ENCODE peak calls at places on chromosomes 3 and 15, in ten cellular contexts. A is T-cell; O is left colon; B is RWPE2; Z is aorta; V is stimulated activated naive CD8-positive, alpha-beta T cell treated with anti-CD3 and anti-CD28 coated beads, Interleukin-15, amount 100 ng/mL, for 72 hours; X is activated CD8-positive, alpha-beta memory T cell treated with anti-CD3 and anti-CD28 coated beads, Interleukin-2, amount 10 ng/mL, durations not matched to agents 7 days and 5 days; H is activated naive CD4-positive, alpha-beta T cell treated with anti-CD3 and anti-CD28 coated beads, Interleukin-2, amount 50 U/mL, for 72 hours; F is upper lobe of right lung; J is T-helper 17 cell. L is an unnamed sample.

GRCh38 chr15:83565553-83566159 is 88.3 kb upstream of the ADAMTSL3 start:
- ATAC-seq in A (no peak), O (no peak), B (peak; percentile 58), Z (no peak), V (no peak), X (no peak), H (no peak), F (no peak), J (no peak), L (no peak)

GRCh38 chr3:125381314-125381713 is 6.2 kb upstream of the ZNF148 start:
- ATAC-seq in A (no peak), O (no peak), B (peak; percentile 10), Z (no peak), V (peak; percentile 78), X (no peak), H (peak; percentile 35), F (no peak), J (no peak), L (no peak)

GRCh38 chr15:90882781-90883525 is 1.4 kb upstream of the FES start:
- ATAC-seq in A (no peak), O (no peak), B (no peak), Z (no peak), V (peak; percentile 5), X (no peak), H (no peak), F (no peak), J (peak; percentile 10), L (no peak)

GRCh38 chr3:9581742-9582141 is 28.1 kb upstream of the LHFPL4 start:
- ATAC-seq in A (no peak), O (no peak), B (no peak), Z (no peak), V (no peak), X (no peak), H (no peak), F (no peak), J (no peak), L (no peak)

GRCh38 chr3:145370870-145371269 is 790.1 kb downstream of the PLOD2 start:
- ATAC-seq in A (no peak), O (no peak), B (no peak), Z (no peak), V (no peak), X (no peak), H (no peak), F (no peak), J (no peak), L (no peak)

GRCh38 chr3:194401346-194401745 is 2.3 kb upstream of the GP5 start:
- ATAC-seq in A (no peak), O (no peak), B (peak; percentile 8), Z (no peak), V (no peak), X (no peak), H (no peak), F (no peak), J (no peak), L (no peak)

GRCh38 chr3:186843039-186843432 is 526 bp downstream of the ADIPOQ start:
- ATAC-seq in A (no peak), O (no peak), B (no peak), Z (no peak), V (no peak), X (no peak), H (no peak), F (no peak), J (no peak), L (no peak)

GRCh38 chr15:88703533-88703932 is 64.7 kb downstream of the ISG20 start:
- ATAC-seq in A (no peak), O (no peak), B (no peak), Z (no peak), V (no peak), X (no peak), H (no peak), F (no peak), J (no peak), L (no peak)

GRCh38 chr15:40928351-40928974 is 677 bp upstream of the DLL4 start:
- ATAC-seq in A (peak; percentile 46), O (peak; percentile 12), B (peak; percentile 63), Z (no peak), V (no peak), X (no peak), H (no peak), F (no peak), J (peak; percentile 51), L (peak; percentile 2)

GRCh38 chr3:153385343-153385742 is 223.3 kb downstream of the RAP2B start:
- ATAC-seq in A (peak; percentile 45), O (no peak), B (no peak), Z (no peak), V (no peak), X (no peak), H (no peak), F (no peak), J (no peak), L (no peak)